ENCODE peak calls at places on chromosomes 5 and 9, in five cellular contexts. R, C, M, O and I are unnamed samples. For H3K27me3, the result is how much of the 10 kb centered on the place peaks cover.

GRCh38 chr9:71758785-71759184 is 9.5 kb downstream of the CEMIP2 start:
- DNase-seq in R (no peak), C (no peak), M (no peak), O (no peak), I (no peak)

GRCh38 chr5:103800728-103801127 is 238.1 kb upstream of the NUDT12 start:
- DNase-seq in R (no peak), C (no peak), M (no peak), O (no peak), I (no peak)

GRCh38 chr9:89359018-89359417 is 40.7 kb downstream of the SECISBP2 start:
- DNase-seq in R (no peak), C (peak), M (no peak), O (no peak), I (no peak)

GRCh38 chr9:110183208-110184145 is 24.5 kb downstream of the C9orf152 start:
- DNase-seq in R (peak), C (peak), M (peak), O (no peak), I (peak)

GRCh38 chr9:93155716-93156474 is 21.8 kb upstream of the NINJ1 start:
- DNase-seq in R (no peak), C (peak), M (no peak), O (no peak), I (no peak)

GRCh38 chr5:111976705-111977104 is 219.7 kb upstream of the NREP start:
- DNase-seq in R (no peak), C (no peak), M (no peak), O (no peak), I (no peak)

GRCh38 chr5:114581136-114581535 is 219.3 kb downstream of the KCNN2 start:
- DNase-seq in R (no peak), C (no peak), M (no peak), O (no peak), I (no peak)

GRCh38 chr5:172412724-172413260 is 41.5 kb downstream of the SH3PXD2B start:
- DNase-seq in R (peak), C (peak), M (peak), O (peak), I (peak)

GRCh38 chr5:146533260-146533857 is 17.4 kb upstream of the GPR151 start:
- DNase-seq in R (peak), C (peak), M (peak), O (peak), I (no peak)

GRCh38 chr5:174773371-174773770 is 49.0 kb downstream of the MSX2 start:
- DNase-seq in R (no peak), C (no peak), M (no peak), O (no peak), I (no peak)

GRCh38 chr5:77066191-77066590 is 20.9 kb downstream of the ZBED3 start:
- DNase-seq in R (no peak), C (no peak), M (no peak), O (no peak), I (no peak)

GRCh38 chr5:97544279-97545077 is 361.4 kb upstream of the RIOK2 start:
- DNase-seq in R (no peak), C (no peak), M (no peak), O (no peak), I (no peak)

GRCh38 chr9:99030082-99030481 is 74.8 kb upstream of the TGFBR1 start:
- DNase-seq in R (no peak), C (no peak), M (no peak), O (no peak), I (no peak)

GRCh38 chr9:70156729-70157128 is 102.0 kb upstream of the SMC5 start:
- DNase-seq in R (no peak), C (no peak), M (no peak), O (no peak), I (no peak)

GRCh38 chr9:91921371-91921770 is 28.7 kb downstream of the ROR2 start:
- DNase-seq in R (no peak), C (no peak), M (no peak), O (no peak), I (peak)

GRCh38 chr5:77937015-77937908 is 161.1 kb upstream of the TBCA start:
- DNase-seq in R (no peak), C (no peak), M (no peak), O (no peak), I (no peak)

GRCh38 chr5:97480313-97480712 is 297.3 kb upstream of the RIOK2 start:
- DNase-seq in R (no peak), C (no peak), M (no peak), O (no peak), I (no peak)

GRCh38 chr5:125311743-125312142 is 565.3 kb upstream of the ZNF608 start:
- DNase-seq in R (no peak), C (no peak), M (no peak), O (no peak), I (no peak)

GRCh38 chr5:30650311-30650710 is 543.2 kb upstream of the CDH6 start:
- DNase-seq in R (no peak), C (no peak), M (no peak), O (no peak), I (no peak)

GRCh38 chr9:4235951-4236804 is 63.7 kb downstream of the GLIS3 start:
- DNase-seq in R (no peak), C (no peak), M (no peak), O (no peak), I (no peak)

GRCh38 chr9:79868532-79869189 is 296.9 kb downstream of the TLE4 start:
- DNase-seq in R (no peak), C (no peak), M (no peak), O (no peak), I (no peak)

GRCh38 chr5:73274870-73275756 is 102.1 kb downstream of the TMEM174 start:
- DNase-seq in R (peak), C (no peak), M (no peak), O (no peak), I (peak)

DNA sequence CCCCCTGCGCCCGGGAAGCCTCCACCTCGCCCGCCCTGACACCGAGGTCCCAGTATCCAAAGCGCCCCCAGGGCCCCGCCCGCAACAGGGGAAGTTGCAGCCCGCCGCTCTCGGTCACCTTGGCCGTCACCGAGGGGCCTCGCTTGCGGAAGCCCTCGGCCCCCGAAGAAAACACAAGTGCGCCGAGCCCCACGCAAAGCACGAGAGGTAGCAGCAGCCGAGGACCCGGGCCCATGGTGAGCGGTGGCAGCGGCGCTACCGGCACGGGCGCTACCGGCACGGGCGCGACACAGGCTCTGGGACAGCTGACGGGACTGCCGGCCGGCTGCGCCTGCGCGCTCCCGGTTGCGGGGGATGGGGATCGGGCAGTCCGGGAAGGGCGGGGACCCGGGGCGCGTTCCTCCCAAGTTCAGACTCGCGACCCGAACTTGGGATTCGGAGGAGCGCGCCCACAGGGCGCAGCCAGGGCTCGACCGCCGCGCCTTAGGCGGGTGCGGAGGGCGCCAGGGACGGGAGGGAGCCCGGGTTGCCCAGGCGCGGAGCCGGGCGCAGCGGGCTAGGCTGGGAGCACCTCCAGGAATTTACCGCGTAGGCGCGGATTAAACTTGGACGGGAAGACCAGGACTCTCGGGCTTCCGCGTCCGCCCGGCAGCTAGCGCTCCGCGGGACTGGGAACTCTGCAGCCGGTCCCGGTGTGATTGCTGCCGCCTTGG is at the start of gene PPIC:
- DNase-seq in R (peak), C (peak), M (peak), O (peak), I (peak)
- TF ChIP-seq POLR2A in R (no peak), C (peak), M (no peak), O (peak), I (peak)

GRCh38 chr5:42993516-42994284 is 46.4 kb downstream of the ANXA2R start:
- DNase-seq in R (peak), C (no peak), M (no peak), O (no peak), I (no peak)

GRCh38 chr5:42994285-42995151 is 45.6 kb downstream of the ANXA2R start:
- DNase-seq in R (peak), C (peak), M (peak), O (peak), I (peak)

GRCh38 chr5:42991477-42992034 is 48.6 kb downstream of the ANXA2R start:
- DNase-seq in R (peak), C (no peak), M (no peak), O (no peak), I (no peak)

GRCh38 chr5:42990892-42991291 is 49.2 kb downstream of the ANXA2R start:
- DNase-seq in R (no peak), C (no peak), M (no peak), O (no peak), I (no peak)

GRCh38 chr5:42992035-42992570 is 48.0 kb downstream of the ANXA2R start:
- DNase-seq in R (peak), C (peak), M (peak), O (peak), I (peak)
- H3K27me3 ChIP-seq in R (under half), C (half or more), M (half or more), O (under half), I (half or more)

GRCh38 chr5:132663771-132664695 is 6.1 kb downstream of the IL13 start:
- DNase-seq in R (no peak), C (no peak), M (no peak), O (no peak), I (no peak)

GRCh38 chr5:132659598-132660493 is 1.9 kb downstream of the IL13 start:
- DNase-seq in R (no peak), C (no peak), M (no peak), O (no peak), I (no peak)

GRCh38 chr5:132662004-132662401 is 4.0 kb downstream of the IL13 start:
- DNase-seq in R (no peak), C (no peak), M (no peak), O (no peak), I (no peak)

GRCh38 chr5:132662925-132663770 is 5.2 kb downstream of the IL13 start:
- DNase-seq in R (no peak), C (no peak), M (no peak), O (no peak), I (no peak)

DNA sequence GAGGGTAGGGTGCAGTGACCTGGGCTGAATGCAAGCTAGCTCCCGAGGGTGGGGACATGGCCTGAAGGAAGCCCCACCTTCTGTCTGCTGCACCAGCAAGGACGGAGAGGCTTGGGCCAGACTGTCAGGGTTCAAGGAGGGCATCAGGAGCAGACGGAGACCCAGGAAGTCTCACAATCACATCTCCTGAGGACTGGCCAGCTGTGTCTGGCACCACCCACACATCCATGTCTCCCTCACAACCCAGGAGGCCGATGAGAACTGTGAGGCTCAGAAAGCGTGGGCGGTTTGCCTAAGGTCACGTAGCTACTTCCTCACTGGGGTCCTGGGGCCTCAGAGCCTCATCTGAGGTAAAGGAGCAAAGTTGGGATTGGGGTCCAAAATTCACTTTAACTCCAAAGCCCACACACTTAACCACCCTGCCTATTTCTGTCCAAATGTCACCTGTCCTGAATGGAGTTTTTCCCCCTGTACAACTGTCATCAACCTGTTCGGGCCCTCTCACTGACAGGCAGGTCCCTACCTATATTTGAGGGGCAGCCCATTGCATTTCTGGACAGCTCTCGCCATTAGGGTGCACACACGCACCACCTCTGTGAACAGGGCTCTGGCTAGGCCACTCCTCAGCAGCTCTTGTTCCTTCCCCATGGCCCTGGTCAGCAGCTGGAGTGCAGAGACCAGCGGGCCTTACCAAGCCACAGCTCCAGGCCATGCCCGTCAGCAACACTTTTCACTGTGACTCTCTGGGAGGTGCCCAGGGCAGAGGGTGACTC is 3.4 kb downstream of the IL13 start:
- DNase-seq in R (no peak), C (no peak), M (no peak), O (no peak), I (no peak)
- TF ChIP-seq POLR2A in R (no peak), C (no peak), M (no peak), O (no peak), I (no peak)

GRCh38 chr5:93602261-93603149 is 19.5 kb downstream of the NR2F1 start:
- DNase-seq in R (no peak), C (no peak), M (no peak), O (no peak), I (no peak)
- H3K27me3 ChIP-seq in R (under half), C (half or more), M (half or more), O (under half), I (under half)

DNA sequence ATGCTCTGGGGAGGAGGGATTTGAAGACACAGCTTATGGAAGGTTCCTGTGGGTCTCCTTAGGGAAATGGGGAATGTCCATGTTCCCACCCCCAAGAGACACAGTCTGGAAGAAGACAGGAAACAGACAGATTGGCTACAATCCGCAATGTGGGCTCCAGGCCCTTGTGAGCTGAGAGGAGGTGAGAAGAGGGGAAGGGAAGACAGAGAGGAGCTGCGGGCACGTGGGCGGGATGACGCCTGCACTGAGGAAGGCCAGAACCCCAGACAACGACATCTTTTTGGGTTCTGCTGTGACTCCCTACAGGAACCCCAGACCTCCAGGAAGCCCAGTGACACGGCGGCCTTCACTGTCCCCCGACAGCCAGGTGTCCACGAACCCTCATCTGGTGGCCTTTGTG is 29.9 kb upstream of the NKD2 start:
- DNase-seq in R (no peak), C (no peak), M (no peak), O (no peak), I (no peak)
- TF ChIP-seq POLR2A in R (no peak), C (no peak), M (no peak), O (no peak), I (no peak)

DNA sequence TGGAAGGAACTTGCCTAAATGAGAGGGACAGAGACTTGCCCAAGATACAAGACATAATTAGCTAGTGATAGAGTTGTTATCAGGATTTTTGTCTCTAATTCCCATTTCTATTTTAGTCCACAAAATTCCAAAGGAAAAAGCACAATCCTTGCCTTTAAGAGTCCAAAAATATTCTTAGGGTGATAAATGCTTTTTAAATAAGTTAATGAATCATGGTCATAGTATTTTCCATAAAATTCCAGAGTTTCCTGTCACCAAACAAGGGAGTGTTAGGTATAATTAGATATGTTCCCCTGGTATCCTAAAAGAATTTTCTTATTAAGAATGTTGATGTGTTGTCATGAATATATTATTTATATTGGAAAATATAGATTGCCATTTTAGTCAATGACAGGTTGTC is 21.8 kb upstream of the CEP72 start:
- DNase-seq in R (no peak), C (no peak), M (no peak), O (no peak), I (no peak)
- H3K27me3 ChIP-seq in R (under half), C (under half), M (under half), O (under half), I (under half)

DNA sequence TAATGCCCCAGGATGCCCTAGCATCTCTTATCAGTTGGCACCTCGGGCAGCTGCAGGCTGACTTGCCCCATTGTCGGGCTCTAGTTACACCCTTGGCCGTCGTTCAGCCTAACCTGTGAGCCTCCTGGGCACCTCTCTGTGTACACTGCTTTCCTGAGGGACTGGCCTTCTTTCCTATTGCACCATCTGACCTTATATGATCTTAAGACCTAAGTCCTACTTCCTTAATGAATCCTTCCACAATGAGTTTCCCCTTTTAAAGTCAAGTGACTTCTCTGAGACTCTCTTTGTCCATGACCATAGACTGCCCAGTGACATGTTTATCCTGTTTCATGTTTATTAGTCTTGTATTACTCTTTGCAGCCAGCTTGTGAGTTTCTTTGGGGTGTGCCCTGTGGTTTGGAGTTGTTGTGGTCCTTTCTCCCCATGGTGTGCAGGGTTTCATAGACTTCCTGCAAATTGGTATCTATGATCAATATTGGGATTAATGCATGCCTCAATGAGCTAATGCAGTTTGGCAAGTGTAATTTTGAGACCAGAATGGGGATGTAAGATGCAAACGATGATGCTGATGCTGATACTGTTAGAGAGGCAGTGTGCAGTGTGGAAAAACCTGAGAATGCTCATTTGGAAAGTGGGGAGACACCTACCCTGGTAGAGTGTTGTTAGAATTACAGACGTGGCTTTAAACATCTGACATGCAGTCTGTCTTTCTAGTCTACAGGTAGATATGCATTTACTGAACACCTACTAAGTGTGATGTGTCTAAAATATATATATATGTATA is 5.0 kb downstream of the DAPK1 start:
- DNase-seq in R (no peak), C (no peak), M (no peak), O (no peak), I (no peak)
- TF ChIP-seq POLR2A in R (no peak), C (no peak), M (no peak), O (no peak), I (no peak)

GRCh38 chr9:96164268-96164683 is 137.7 kb downstream of the HSD17B3 start:
- DNase-seq in R (no peak), C (no peak), M (no peak), O (no peak), I (peak)

GRCh38 chr9:96169488-96169887 is 132.5 kb downstream of the HSD17B3 start:
- DNase-seq in R (peak), C (peak), M (no peak), O (peak), I (peak)

GRCh38 chr9:96169901-96170300 is 132.1 kb downstream of the HSD17B3 start:
- DNase-seq in R (no peak), C (no peak), M (no peak), O (no peak), I (peak)

GRCh38 chr9:96168882-96169281 is 133.1 kb downstream of the HSD17B3 start:
- DNase-seq in R (no peak), C (peak), M (no peak), O (no peak), I (peak)

DNA sequence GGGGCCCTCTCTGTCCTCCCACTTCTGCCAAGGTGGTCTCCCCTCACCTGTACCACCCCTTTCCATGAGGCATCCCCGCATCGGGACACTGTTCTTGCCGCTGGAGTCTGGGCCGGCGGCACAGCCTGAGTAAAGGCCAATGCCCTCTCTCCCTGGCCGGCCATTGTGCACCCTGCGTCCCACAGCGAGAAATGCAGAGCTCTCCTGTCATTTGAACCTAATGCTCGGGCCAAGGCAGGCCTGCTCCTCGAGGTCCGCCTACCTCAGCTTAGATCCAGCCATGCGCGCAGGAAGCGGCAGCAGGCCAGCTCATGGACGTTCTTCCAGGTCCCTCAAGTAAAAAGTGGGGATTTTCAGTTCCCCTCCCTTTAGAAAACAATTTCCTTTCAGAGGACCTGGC is 135.0 kb downstream of the HSD17B3 start:
- DNase-seq in R (no peak), C (peak), M (no peak), O (no peak), I (peak)
- H3K27me3 ChIP-seq in R (under half), C (under half), M (under half), O (under half), I (under half)

GRCh38 chr9:125409637-125410521 is 148.3 kb downstream of the GAPVD1 start:
- DNase-seq in R (peak), C (peak), M (peak), O (no peak), I (no peak)
- TF ChIP-seq POLR2A in R (no peak), C (no peak), M (no peak), O (no peak), I (no peak)